ENCODE peak calls at places on chromosomes 12 and 14, in ten cellular contexts. One of them, this sample, is unnamed.
A peak's percentile ranks its signal among the peaks of the same experiment; 100 is the strongest.

GRCh38 chr12:78584695-78585094 is 279.9 kb upstream of the SYT1 start:
- DNase-seq in CD4-positive, alpha-beta T cell: no peak
- DNase-seq in LNCaP clone FGC: peak; percentile 30
- DNase-seq in RWPE1: no peak
- DNase-seq in B cell: no peak
- DNase-seq in neural progenitor cell: peak; percentile 77
- DNase-seq in foreskin fibroblast: no peak
- DNase-seq in AG04450: no peak
- DNase-seq in IMR-90: peak; percentile 6
- DNase-seq in A549: no peak
- DNase-seq in this sample: peak; percentile 47

GRCh38 chr12:114903394-114903748 is 219.4 kb upstream of the TBX3 start:
- DNase-seq in CD4-positive, alpha-beta T cell: no peak
- DNase-seq in LNCaP clone FGC: no peak
- DNase-seq in RWPE1: no peak
- DNase-seq in B cell: no peak
- DNase-seq in neural progenitor cell: no peak
- DNase-seq in foreskin fibroblast: peak; percentile 41
- DNase-seq in AG04450: no peak
- DNase-seq in IMR-90: peak; percentile 72
- DNase-seq in A549: no peak
- DNase-seq in this sample: no peak

GRCh38 chr12:105409286-105409685 is 78.8 kb downstream of the C12orf75 start:
- DNase-seq in CD4-positive, alpha-beta T cell: no peak
- DNase-seq in LNCaP clone FGC: no peak
- DNase-seq in RWPE1: no peak
- DNase-seq in B cell: no peak
- DNase-seq in neural progenitor cell: no peak
- DNase-seq in foreskin fibroblast: no peak
- DNase-seq in AG04450: no peak
- DNase-seq in IMR-90: no peak
- DNase-seq in A549: no peak
- DNase-seq in this sample: no peak

GRCh38 chr12:64083285-64084210 is 138.5 kb downstream of the KICS2 start:
- DNase-seq in CD4-positive, alpha-beta T cell: no peak
- DNase-seq in LNCaP clone FGC: peak; percentile 86
- DNase-seq in RWPE1: no peak
- DNase-seq in B cell: no peak
- DNase-seq in neural progenitor cell: no peak
- DNase-seq in foreskin fibroblast: peak; percentile 92
- DNase-seq in AG04450: peak; percentile 90
- DNase-seq in IMR-90: peak; percentile 95
- DNase-seq in A549: no peak
- DNase-seq in this sample: no peak

GRCh38 chr12:96034631-96035282 is 630 bp downstream of the LTA4H start:
- DNase-seq in CD4-positive, alpha-beta T cell: no peak
- DNase-seq in LNCaP clone FGC: no peak
- DNase-seq in RWPE1: peak; percentile 45
- DNase-seq in B cell: no peak
- DNase-seq in neural progenitor cell: peak; percentile 60
- DNase-seq in foreskin fibroblast: peak; percentile 8
- DNase-seq in AG04450: no peak
- DNase-seq in IMR-90: peak; percentile 37
- DNase-seq in A549: peak; percentile 38
- DNase-seq in this sample: peak; percentile 46

GRCh38 chr14:67853207-67853606 is 33.6 kb downstream of the RAD51B start:
- DNase-seq in CD4-positive, alpha-beta T cell: no peak
- DNase-seq in LNCaP clone FGC: no peak
- DNase-seq in RWPE1: no peak
- DNase-seq in B cell: no peak
- DNase-seq in neural progenitor cell: no peak
- DNase-seq in foreskin fibroblast: no peak
- DNase-seq in AG04450: no peak
- DNase-seq in IMR-90: no peak
- DNase-seq in A549: no peak
- DNase-seq in this sample: no peak

GRCh38 chr14:105185001-105185400 is 3.9 kb upstream of the NUDT14 start:
- DNase-seq in CD4-positive, alpha-beta T cell: no peak
- DNase-seq in LNCaP clone FGC: no peak
- DNase-seq in RWPE1: no peak
- DNase-seq in B cell: no peak
- DNase-seq in neural progenitor cell: no peak
- DNase-seq in foreskin fibroblast: no peak
- DNase-seq in AG04450: no peak
- DNase-seq in IMR-90: no peak
- DNase-seq in A549: no peak
- DNase-seq in this sample: no peak

GRCh38 chr12:94191023-94191422 is 42.6 kb downstream of the PLXNC1 start:
- DNase-seq in CD4-positive, alpha-beta T cell: no peak
- DNase-seq in LNCaP clone FGC: no peak
- DNase-seq in RWPE1: no peak
- DNase-seq in B cell: no peak
- DNase-seq in neural progenitor cell: no peak
- DNase-seq in foreskin fibroblast: no peak
- DNase-seq in AG04450: no peak
- DNase-seq in IMR-90: no peak
- DNase-seq in A549: no peak
- DNase-seq in this sample: no peak

GRCh38 chr14:101628975-101629374 is 67.7 kb downstream of the DIO3 start:
- DNase-seq in CD4-positive, alpha-beta T cell: no peak
- DNase-seq in LNCaP clone FGC: no peak
- DNase-seq in RWPE1: no peak
- DNase-seq in B cell: no peak
- DNase-seq in neural progenitor cell: no peak
- DNase-seq in foreskin fibroblast: no peak
- DNase-seq in AG04450: no peak
- DNase-seq in IMR-90: no peak
- DNase-seq in A549: no peak
- DNase-seq in this sample: no peak

DNA sequence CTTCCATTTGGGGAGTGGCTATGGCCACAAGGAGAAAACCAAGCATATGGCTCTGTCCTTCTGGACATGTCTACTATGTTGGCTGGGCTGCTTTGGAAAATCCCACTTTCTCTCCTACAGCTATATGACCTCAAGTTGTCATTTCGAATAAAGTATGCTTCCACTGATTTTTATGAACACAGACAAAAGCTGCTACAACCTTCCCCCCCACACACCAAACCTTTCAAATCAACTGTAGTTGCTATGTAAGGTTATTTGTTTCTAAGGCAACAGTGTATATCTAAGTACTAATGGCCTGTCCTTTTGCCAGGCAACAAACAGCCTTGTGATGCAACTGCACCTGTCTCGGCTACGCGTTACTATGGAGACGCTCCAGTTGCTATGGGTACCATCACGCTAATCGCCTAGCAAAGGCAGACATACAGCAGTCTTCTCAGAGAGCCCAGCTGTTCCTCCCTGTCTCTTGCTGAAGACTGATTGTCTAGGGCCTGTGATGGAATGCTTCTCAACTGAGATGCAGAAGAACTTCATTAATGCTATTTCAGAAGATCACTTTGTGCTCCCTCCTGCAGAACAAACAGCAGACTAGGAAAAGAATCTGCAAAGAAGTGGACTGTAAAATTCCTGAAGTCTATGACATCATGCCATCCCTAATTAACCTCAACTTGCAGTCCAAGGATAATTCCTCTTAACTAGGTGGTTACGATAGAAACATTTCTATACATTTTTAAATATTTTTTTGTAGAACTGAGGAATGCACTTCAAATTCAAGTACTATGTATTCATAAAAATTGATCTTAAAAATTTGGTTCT is 67.6 kb downstream of the FOXN3 start:
- DNase-seq in CD4-positive, alpha-beta T cell: no peak
- DNase-seq in LNCaP clone FGC: no peak
- DNase-seq in RWPE1: no peak
- DNase-seq in B cell: no peak
- DNase-seq in neural progenitor cell: peak; percentile 90
- DNase-seq in foreskin fibroblast: no peak
- DNase-seq in AG04450: no peak
- DNase-seq in IMR-90: no peak
- DNase-seq in A549: no peak
- DNase-seq in this sample: peak; percentile 19
- TF ChIP-seq CTCF in CD4-positive, alpha-beta T cell: no peak
- TF ChIP-seq CTCF in LNCaP clone FGC: no peak
- TF ChIP-seq CTCF in RWPE1: no peak
- TF ChIP-seq CTCF in B cell: no peak
- TF ChIP-seq CTCF in neural progenitor cell: no peak
- TF ChIP-seq CTCF in foreskin fibroblast: no peak
- TF ChIP-seq CTCF in AG04450: no peak
- TF ChIP-seq CTCF in IMR-90: no peak
- TF ChIP-seq CTCF in A549: no peak
- TF ChIP-seq CTCF in this sample: no peak

GRCh38 chr12:18716236-18716635 is 21.6 kb downstream of the PLCZ1 start:
- DNase-seq in CD4-positive, alpha-beta T cell: no peak
- DNase-seq in LNCaP clone FGC: no peak
- DNase-seq in RWPE1: no peak
- DNase-seq in B cell: no peak
- DNase-seq in neural progenitor cell: no peak
- DNase-seq in foreskin fibroblast: no peak
- DNase-seq in AG04450: no peak
- DNase-seq in IMR-90: no peak
- DNase-seq in A549: no peak
- DNase-seq in this sample: no peak
- TF ChIP-seq CTCF in CD4-positive, alpha-beta T cell: no peak
- TF ChIP-seq CTCF in LNCaP clone FGC: no peak
- TF ChIP-seq CTCF in RWPE1: no peak
- TF ChIP-seq CTCF in B cell: no peak
- TF ChIP-seq CTCF in neural progenitor cell: no peak
- TF ChIP-seq CTCF in foreskin fibroblast: no peak
- TF ChIP-seq CTCF in AG04450: no peak
- TF ChIP-seq CTCF in IMR-90: no peak
- TF ChIP-seq CTCF in A549: no peak
- TF ChIP-seq CTCF in this sample: no peak

DNA sequence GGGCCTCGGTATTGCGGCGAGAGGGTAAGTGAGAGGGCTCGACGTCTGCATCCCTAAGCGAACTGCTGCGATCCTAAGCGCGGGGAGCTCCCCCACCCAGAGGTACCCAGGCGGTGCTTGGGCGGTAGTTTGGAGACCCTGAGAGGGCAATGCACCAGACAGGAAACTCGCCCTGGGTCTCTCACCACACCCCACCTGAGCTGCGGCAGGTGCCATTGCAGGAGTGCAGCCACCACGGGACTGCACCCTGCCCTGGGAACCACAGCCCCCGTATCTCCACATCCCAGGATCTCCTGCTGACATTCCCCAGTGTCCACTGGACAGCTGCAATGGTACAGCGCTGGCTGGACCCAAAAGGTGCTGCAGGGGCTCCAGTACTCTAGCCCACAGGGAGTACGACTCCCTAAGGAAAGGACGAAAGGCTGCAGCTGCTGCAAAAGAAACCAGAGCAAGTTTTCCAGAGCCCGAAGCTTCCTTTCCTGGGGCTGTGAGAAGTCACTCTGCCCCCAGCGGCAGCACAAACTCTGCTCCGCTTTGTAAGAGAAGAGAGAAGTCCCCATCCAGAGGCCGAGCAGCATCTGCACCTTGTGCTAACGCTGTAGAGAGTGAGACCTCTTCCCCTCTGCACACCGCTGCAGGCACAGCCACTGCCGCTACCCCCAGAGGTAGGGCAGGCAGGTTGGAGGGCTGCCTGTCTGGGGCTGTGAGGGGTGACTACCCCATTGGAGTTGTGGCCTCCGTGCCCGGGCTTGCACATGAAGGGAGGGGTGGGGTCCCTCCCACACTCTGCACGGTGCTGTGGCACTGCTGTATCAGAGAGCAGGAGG is 31.1 kb upstream of the MON2 start:
- DNase-seq in CD4-positive, alpha-beta T cell: peak; percentile 11
- DNase-seq in LNCaP clone FGC: peak; percentile 10
- DNase-seq in RWPE1: peak; percentile 26
- DNase-seq in B cell: peak; percentile 29
- DNase-seq in neural progenitor cell: peak; percentile 84
- DNase-seq in foreskin fibroblast: peak; percentile 49
- DNase-seq in AG04450: peak; percentile 49
- DNase-seq in IMR-90: peak; percentile 63
- DNase-seq in A549: peak; percentile 77
- DNase-seq in this sample: peak; percentile 56
- TF ChIP-seq CTCF in CD4-positive, alpha-beta T cell: peak; percentile 19
- TF ChIP-seq CTCF in LNCaP clone FGC: peak; percentile 56
- TF ChIP-seq CTCF in RWPE1: peak; percentile 48
- TF ChIP-seq CTCF in B cell: peak; percentile 51
- TF ChIP-seq CTCF in neural progenitor cell: peak; percentile 65
- TF ChIP-seq CTCF in foreskin fibroblast: peak; percentile 75
- TF ChIP-seq CTCF in AG04450: peak; percentile 75
- TF ChIP-seq CTCF in IMR-90: peak; percentile 53
- TF ChIP-seq CTCF in A549: peak; percentile 61
- TF ChIP-seq CTCF in this sample: no peak

DNA sequence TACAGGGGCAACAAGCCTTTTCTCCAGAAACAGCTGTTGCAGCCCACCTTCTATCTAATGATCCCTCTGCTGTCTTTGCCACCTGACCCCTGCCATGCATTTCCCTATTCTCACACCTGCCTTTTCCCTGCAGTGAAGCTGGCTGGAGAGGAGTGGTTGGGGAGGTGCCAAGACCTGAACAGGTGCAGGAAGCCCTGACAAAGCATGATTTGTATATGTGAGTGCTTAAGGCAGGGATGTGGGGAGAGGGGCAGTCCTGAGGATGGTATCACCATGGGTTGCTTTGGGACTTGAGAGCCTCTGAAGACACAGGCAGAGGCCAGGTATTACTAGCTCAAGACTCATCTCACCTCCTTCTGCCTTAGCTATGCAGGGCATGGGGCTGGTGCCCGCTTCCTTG is 2.9 kb upstream of the PFDN5 start:
- DNase-seq in CD4-positive, alpha-beta T cell: no peak
- DNase-seq in LNCaP clone FGC: no peak
- DNase-seq in RWPE1: no peak
- DNase-seq in B cell: no peak
- DNase-seq in neural progenitor cell: no peak
- DNase-seq in foreskin fibroblast: no peak
- DNase-seq in AG04450: no peak
- DNase-seq in IMR-90: no peak
- DNase-seq in A549: no peak
- DNase-seq in this sample: no peak
- TF ChIP-seq CTCF in CD4-positive, alpha-beta T cell: no peak
- TF ChIP-seq CTCF in LNCaP clone FGC: no peak
- TF ChIP-seq CTCF in RWPE1: no peak
- TF ChIP-seq CTCF in B cell: no peak
- TF ChIP-seq CTCF in neural progenitor cell: no peak
- TF ChIP-seq CTCF in foreskin fibroblast: no peak
- TF ChIP-seq CTCF in AG04450: no peak
- TF ChIP-seq CTCF in IMR-90: no peak
- TF ChIP-seq CTCF in A549: no peak
- TF ChIP-seq CTCF in this sample: no peak

GRCh38 chr12:2360630-2361170 is 307.9 kb downstream of the CACNA1C start:
- DNase-seq in CD4-positive, alpha-beta T cell: no peak
- DNase-seq in LNCaP clone FGC: no peak
- DNase-seq in RWPE1: no peak
- DNase-seq in B cell: no peak
- DNase-seq in neural progenitor cell: no peak
- DNase-seq in foreskin fibroblast: no peak
- DNase-seq in AG04450: no peak
- DNase-seq in IMR-90: no peak
- DNase-seq in A549: peak; percentile 33
- DNase-seq in this sample: no peak
- TF ChIP-seq CTCF in CD4-positive, alpha-beta T cell: no peak
- TF ChIP-seq CTCF in LNCaP clone FGC: peak; percentile 16
- TF ChIP-seq CTCF in RWPE1: no peak
- TF ChIP-seq CTCF in B cell: no peak
- TF ChIP-seq CTCF in neural progenitor cell: peak; percentile 39
- TF ChIP-seq CTCF in foreskin fibroblast: peak; percentile 15
- TF ChIP-seq CTCF in AG04450: peak; percentile 44
- TF ChIP-seq CTCF in IMR-90: peak; percentile 10
- TF ChIP-seq CTCF in A549: no peak
- TF ChIP-seq CTCF in this sample: peak; percentile 53

This sample was measured in endothelial cell.